ENCODE peak calls at places on chromosome X, in five cellular contexts. R is GM13976; G is CD4-positive, alpha-beta T cell; I is choroid plexus epithelial cell; B is IMR-90. X is an unnamed sample.

GRCh38 chrX:69503835-69504625 is at the start of gene NALF2:
- DNase-seq in G (no peak), I (peak; percentile 53), B (peak; percentile 11), R (peak; percentile 50), X (peak; percentile 49)

GRCh38 chrX:50594788-50595187 is 124.2 kb upstream of the DGKK start:
- DNase-seq in R (no peak), I (no peak), B (no peak), G (no peak), X (no peak)

GRCh38 chrX:16187024-16187698 is 19.9 kb downstream of the MAGEB17 start:
- DNase-seq in B (peak; percentile 11), I (no peak), G (no peak), R (no peak), X (no peak)

GRCh38 chrX:16185725-16186136 is 18.4 kb downstream of the MAGEB17 start:
- DNase-seq in B (peak; percentile 88), R (peak; percentile 44), I (peak; percentile 70), G (no peak), X (peak; percentile 52)

GRCh38 chrX:110450050-110450449 is 91.4 kb downstream of the RTL9 start:
- DNase-seq in B (peak; percentile 63), R (peak; percentile 65), G (peak; percentile 10), I (peak; percentile 78), X (peak; percentile 68)

GRCh38 chrX:12790878-12791252 is 347 bp upstream of the PRPS2 start:
- DNase-seq in G (no peak), R (no peak), I (no peak), B (no peak), X (no peak)

GRCh38 chrX:8823698-8824097 is 22.5 kb upstream of the FAM9A start:
- DNase-seq in R (no peak), B (no peak), G (no peak), I (no peak), X (no peak)

GRCh38 chrX:128518508-128518907 is 466.3 kb upstream of the ACTRT1 start:
- DNase-seq in R (no peak), B (peak; percentile 1), G (no peak), I (peak; percentile 1), X (peak; percentile 44)

GRCh38 chrX:14819766-14820165 is 53.1 kb downstream of the FANCB start:
- DNase-seq in I (no peak), B (no peak), R (no peak), G (no peak), X (no peak)

GRCh38 chrX:106177106-106177981 is 9.2 kb downstream of the PWWP3B start:
- DNase-seq in R (no peak), B (no peak), G (no peak), I (peak; percentile 89), X (peak; percentile 17)

GRCh38 chrX:132093239-132093860 is 34.5 kb downstream of the FRMD7 start:
- DNase-seq in I (no peak), G (no peak), R (no peak), B (no peak), X (no peak)

GRCh38 chrX:112759512-112759911 is 79.8 kb upstream of the LHFPL1 start:
- DNase-seq in G (no peak), R (no peak), I (no peak), B (no peak), X (peak; percentile 5)

GRCh38 chrX:1749499-1749898 is 134.6 kb downstream of the ASMT start:
- DNase-seq in R (no peak), G (no peak), B (no peak), I (no peak), X (no peak)

GRCh38 chrX:51281758-51282318 is 50.8 kb upstream of the NUDT10 start:
- DNase-seq in B (no peak), I (no peak), G (no peak), R (no peak), X (peak; percentile 18)

GRCh38 chrX:40272141-40272540 is 174.4 kb upstream of the BCOR start:
- DNase-seq in B (no peak), I (no peak), G (no peak), R (no peak), X (no peak)

GRCh38 chrX:42384956-42385355 is 393.0 kb downstream of the PPP1R2C start:
- DNase-seq in R (no peak), B (no peak), G (no peak), I (no peak), X (peak; percentile 47)

GRCh38 chrX:53223068-53223693 is 1.8 kb downstream of the KDM5C start:
- DNase-seq in G (no peak), B (no peak), R (no peak), I (no peak), X (peak; percentile 10)

GRCh38 chrX:71859637-71860036 is 51.0 kb upstream of the NHSL2 start:
- DNase-seq in B (peak; percentile 33), I (peak; percentile 49), G (peak; percentile 2), R (peak; percentile 21), X (peak; percentile 28)

GRCh38 chrX:101257448-101258259 is 33.5 kb downstream of the TAF7L start:
- DNase-seq in I (peak; percentile 76), B (peak; percentile 76), R (no peak), G (no peak), X (no peak)

GRCh38 chrX:17559728-17560379 is 177.4 kb upstream of the SCML1 start:
- DNase-seq in R (no peak), I (peak; percentile 89), B (peak; percentile 92), G (no peak), X (peak; percentile 74)

GRCh38 chrX:135396109-135396508 is 25.6 kb upstream of the SMIM10L2A start:
- DNase-seq in B (peak; percentile 3), G (no peak), I (no peak), R (no peak), X (peak; percentile 58)

GRCh38 chrX:27600686-27601085 is 10.5 kb downstream of the DCAF8L2 start:
- DNase-seq in R (no peak), I (no peak), B (no peak), G (no peak), X (peak; percentile 72)

DNA sequence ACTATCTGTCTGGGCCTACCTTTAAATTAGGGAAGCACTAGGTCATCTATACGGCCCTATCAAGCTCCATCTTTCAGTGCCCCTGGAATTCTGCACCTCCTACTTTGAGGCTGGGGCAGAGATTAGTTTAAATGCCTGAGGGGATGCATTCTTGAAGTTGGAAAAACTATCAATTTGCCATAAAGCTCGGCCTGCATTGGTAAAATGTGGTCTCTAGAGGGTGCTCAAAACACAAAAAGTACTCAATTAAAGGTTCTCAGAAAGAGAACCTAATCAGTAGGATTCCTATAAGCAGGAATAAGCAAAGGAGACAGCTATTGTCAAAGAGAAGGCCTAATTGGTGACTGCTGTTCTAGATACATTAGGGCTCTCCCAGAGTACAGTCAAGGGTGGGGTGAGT is 111.7 kb downstream of the AMER1 start:
- DNase-seq in B (peak; percentile 4), G (no peak), I (peak; percentile 6), R (no peak), X (peak; percentile 19)
- TF ChIP-seq CTCF in B (peak; percentile 44), G (no peak), I (peak; percentile 22), R (no peak), X (peak; percentile 50)

GRCh38 chrX:54280466-54280865 is 77.4 kb downstream of the WNK3 start:
- DNase-seq in G (no peak), B (no peak), R (no peak), I (no peak), X (no peak)
- TF ChIP-seq CTCF in G (no peak), B (no peak), R (no peak), I (no peak), X (no peak)

GRCh38 chrX:153784325-153784967 is 3.6 kb downstream of the SRPK3 start:
- DNase-seq in B (no peak), G (no peak), R (no peak), I (no peak), X (no peak)
- TF ChIP-seq CTCF in B (no peak), G (no peak), R (no peak), I (no peak), X (no peak)

GRCh38 chrX:3791449-3791848 is 78.0 kb upstream of the PRKX start:
- DNase-seq in B (no peak), R (no peak), G (no peak), I (no peak), X (no peak)

GRCh38 chrX:3788494-3789233 is 75.2 kb upstream of the PRKX start:
- DNase-seq in I (no peak), G (no peak), R (no peak), B (no peak), X (no peak)
- TF ChIP-seq CTCF in I (peak; percentile 27), G (no peak), R (no peak), B (no peak), X (no peak)

X was measured in epithelial cell of esophagus.